ENCODE peak calls at places on chromosomes 12 and 14, in five cellular contexts. N is stimulated activated effector memory CD8-positive, alpha-beta T cell treated with anti-CD3 and anti-CD28 coated beads, Interleukin-12 subunit alpha, Interleukin-12 subunit beta, amount 100 ng/mL, for 72 hours; J is EH; T is pancreas; E is HS-5. I is an unnamed sample.

GRCh38 chr14:98607341-98607910 is 664.6 kb downstream of the BCL11B start:
- DNase-seq in J (no peak), T (no peak), N (no peak), E (no peak), I (no peak)

GRCh38 chr12:8953773-8954402 is 4.4 kb upstream of the M6PR start:
- DNase-seq in E (no peak), N (no peak), J (no peak), T (no peak), I (no peak)

GRCh38 chr12:131774576-131774975 is 53.6 kb upstream of the MMP17 start:
- DNase-seq in T (no peak), N (no peak), J (no peak), E (no peak), I (no peak)

GRCh38 chr12:124599074-124599999 is 31.9 kb upstream of the NCOR2 start:
- DNase-seq in T (no peak), N (no peak), J (peak), E (no peak), I (peak)

GRCh38 chr12:92602476-92602875 is 100.3 kb upstream of the PLEKHG7 start:
- DNase-seq in J (peak), T (no peak), N (no peak), E (peak), I (peak)

GRCh38 chr12:65938807-65939206 is 114.5 kb downstream of the HMGA2 start:
- DNase-seq in T (no peak), N (no peak), E (no peak), J (no peak), I (peak)

GRCh38 chr12:40618621-40619020 is 73.6 kb upstream of the CNTN1 start:
- DNase-seq in J (peak), E (no peak), T (no peak), N (no peak), I (no peak)

GRCh38 chr12:64584173-64584555 is 26.1 kb upstream of the RASSF3 start:
- DNase-seq in N (no peak), T (no peak), E (no peak), J (no peak), I (no peak)

GRCh38 chr12:132488127-132489077 is 1.5 kb upstream of the FBRSL1 start:
- DNase-seq in N (no peak), E (no peak), T (peak), J (no peak), I (no peak)

GRCh38 chr12:65590318-65590717 is 234.0 kb upstream of the HMGA2 start:
- DNase-seq in E (no peak), N (no peak), T (no peak), J (no peak), I (no peak)

GRCh38 chr12:53999596-54000104 is 311 bp upstream of the HOXC9 start:
- DNase-seq in J (peak), N (no peak), T (no peak), E (peak), I (peak)

GRCh38 chr12:107396991-107397390 is 288.6 kb upstream of the PWP1 start:
- DNase-seq in N (no peak), J (no peak), T (no peak), E (no peak), I (no peak)

GRCh38 chr12:117760990-117761389 is 207.8 kb downstream of the KSR2 start:
- DNase-seq in E (no peak), T (no peak), N (no peak), J (no peak), I (no peak)

GRCh38 chr12:41619705-41620104 is 431.6 kb downstream of the PDZRN4 start:
- DNase-seq in N (no peak), T (no peak), J (no peak), E (no peak), I (no peak)

GRCh38 chr12:92218394-92219077 is 72.9 kb upstream of the BTG1 start:
- DNase-seq in T (no peak), N (no peak), E (no peak), J (no peak), I (no peak)

I was measured in ELR.